ENCODE peak calls at places on chromosomes 7 and 10, in four cellular contexts. V is bronchial epithelial cell, O is left cardiac atrium, M is AG04450. Z is an unnamed sample.

GRCh38 chr10:10977978-10978377 is 39.7 kb upstream of the CELF2 start:
- DNase-seq in M (peak), O (no peak), V (no peak), Z (no peak)

GRCh38 chr10:4372601-4373000 is 453.4 kb upstream of the AKR1E2 start:
- DNase-seq in O (no peak), V (no peak), M (peak), Z (no peak)

GRCh38 chr7:111424768-111425167 is 137.5 kb downstream of the IMMP2L start:
- DNase-seq in V (peak), O (no peak), M (no peak), Z (no peak)

GRCh38 chr7:140621326-140622035 is 19.1 kb downstream of the DENND2A start:
- DNase-seq in O (no peak), V (peak), M (no peak), Z (no peak)

GRCh38 chr7:101659706-101660105 is 30.6 kb upstream of the MYL10 start:
- DNase-seq in M (no peak), V (no peak), O (no peak), Z (no peak)

GRCh38 chr7:71419546-71420337 is 287.8 kb downstream of the GALNT17 start:
- DNase-seq in O (no peak), M (no peak), V (no peak), Z (no peak)

GRCh38 chr7:100444311-100445278 is 8.3 kb upstream of the PPP1R35 start:
- DNase-seq in M (no peak), V (peak), O (peak), Z (peak)

GRCh38 chr10:112799038-112799437 is 151.0 kb upstream of the TCF7L2 start:
- DNase-seq in V (no peak), O (no peak), M (no peak), Z (no peak)

GRCh38 chr10:127458171-127458810 is 90.8 kb upstream of the NPS start:
- DNase-seq in V (no peak), O (no peak), M (no peak), Z (no peak)

GRCh38 chr10:112546474-112546873 is 99.5 kb downstream of the VTI1A start:
- DNase-seq in M (no peak), V (no peak), O (no peak), Z (no peak)

GRCh38 chr10:101091546-101092290 is 29.9 kb downstream of the KAZALD1 start:
- DNase-seq in V (peak), M (no peak), O (no peak), Z (no peak)

GRCh38 chr10:93475871-93476270 is 6.3 kb downstream of the MYOF start:
- DNase-seq in O (no peak), M (no peak), V (peak), Z (no peak)